ENCODE peak calls at places on chromosomes 16 and 17, in ten cellular contexts. E is Peyer's patch; L is progenitor cell of endocrine pancreas; Y is dorsolateral prefrontal cortex; D is MCF 10A; J is left cardiac atrium; F is COR-L47; N is OCI-LY7; W is stimulated activated CD8-positive, alpha-beta memory T cell treated with anti-CD3 and anti-CD28 coated beads, Interleukin-4, amount 100 ng/mL, for 1 hour; A is mesendoderm. O is an unnamed sample.
A peak's percentile ranks its signal among the peaks of the same experiment; 100 is the strongest.

GRCh38 chr17:18184143-18185007 is 747 bp downstream of the ALKBH5 start:
- DNase-seq in J (peak; percentile 67), L (no peak), E (peak; percentile 60), Y (peak; percentile 87), N (peak; percentile 81), D (peak; percentile 33), F (no peak), W (peak; percentile 28), A (peak; percentile 68), O (no peak)

GRCh38 chr16:50267651-50268050 is 1.3 kb downstream of the ADCY7 start:
- DNase-seq in W (no peak), N (peak; percentile 53), A (no peak), F (no peak), D (no peak), Y (no peak), J (peak; percentile 18), L (no peak), E (no peak), O (no peak)

GRCh38 chr17:50559674-50560184 is 786 bp upstream of the CACNA1G start:
- DNase-seq in W (no peak), Y (no peak), N (no peak), F (no peak), D (no peak), A (peak; percentile 97), L (no peak), E (peak; percentile 32), J (peak; percentile 76), O (peak; percentile 56)

GRCh38 chr16:56970934-56971767 is 9.4 kb downstream of the CETP start:
- DNase-seq in Y (no peak), E (peak; percentile 54), L (no peak), J (no peak), D (no peak), N (peak; percentile 91), F (no peak), W (no peak), A (no peak), O (no peak)

GRCh38 chr17:75208161-75208560 is 2.7 kb downstream of the NUP85 start:
- DNase-seq in A (no peak), W (no peak), J (no peak), L (no peak), F (no peak), N (no peak), E (no peak), Y (no peak), D (no peak), O (no peak)

GRCh38 chr17:82449136-82449882 is 1.2 kb downstream of the CYBC1 start:
- DNase-seq in Y (no peak), N (peak; percentile 100), W (peak; percentile 40), F (no peak), A (peak; percentile 31), L (no peak), D (no peak), J (peak; percentile 46), E (peak; percentile 98), O (no peak)

GRCh38 chr17:77266213-77266612 is 125.4 kb downstream of the SEC14L1 start:
- DNase-seq in N (no peak), Y (no peak), W (no peak), D (no peak), L (no peak), F (no peak), A (peak; percentile 58), E (no peak), J (no peak), O (no peak)

GRCh38 chr17:33874617-33875060 is 380.4 kb upstream of the CCL2 start:
- DNase-seq in Y (no peak), J (peak; percentile 28), W (no peak), N (no peak), E (no peak), D (no peak), A (no peak), L (no peak), F (no peak), O (no peak)

GRCh38 chr17:9833922-9834321 is 8.2 kb downstream of the GLP2R start:
- DNase-seq in E (no peak), D (no peak), W (no peak), F (no peak), A (no peak), Y (no peak), N (no peak), J (no peak), L (no peak), O (no peak)

GRCh38 chr17:73829676-73830280 is 185.5 kb upstream of the SDK2 start:
- DNase-seq in J (no peak), E (no peak), A (no peak), N (no peak), W (no peak), D (no peak), Y (no peak), F (no peak), L (no peak), O (no peak)

GRCh38 chr17:8466466-8466865 is 30.8 kb downstream of the NDEL1 start:
- DNase-seq in Y (no peak), L (no peak), N (no peak), J (no peak), F (no peak), E (no peak), D (no peak), W (no peak), A (no peak), O (no peak)

GRCh38 chr17:14464741-14465140 is 163.9 kb downstream of the HS3ST3B1 start:
- DNase-seq in L (no peak), A (no peak), N (no peak), E (no peak), Y (no peak), W (no peak), F (no peak), J (no peak), D (peak; percentile 27), O (no peak)

GRCh38 chr16:12339686-12340085 is 363.2 kb downstream of the SNX29 start:
- DNase-seq in A (no peak), F (no peak), N (no peak), L (no peak), Y (no peak), E (no peak), D (no peak), W (no peak), J (no peak), O (no peak)

GRCh38 chr17:12673788-12674187 is 8.1 kb downstream of the MYOCD start:
- DNase-seq in L (no peak), F (no peak), D (peak; percentile 43), N (no peak), Y (no peak), A (peak; percentile 25), E (no peak), J (no peak), W (no peak), O (no peak)

O was measured in SW 1271.